ENCODE peak calls at places on chromosomes 16 and 17, in four cellular contexts. One of them, this sample, is unnamed.

GRCh38 chr16:83626204-83626603 is 181.6 kb upstream of the HSBP1 start:
- DNase-seq in NCI-H1092: no peak
- DNase-seq in activated CD8-positive, alpha-beta T cell treated with anti-CD3 and anti-CD28 coated beads, Interleukin-2, amount 10 ng/mL, durations not matched to agents 7 days and 5 days: no peak
- DNase-seq in right cardiac atrium: no peak
- DNase-seq in this sample: no peak

GRCh38 chr16:79599256-79599836 is 1.2 kb downstream of the MAF start:
- DNase-seq in NCI-H1092: peak; percentile 63
- DNase-seq in activated CD8-positive, alpha-beta T cell treated with anti-CD3 and anti-CD28 coated beads, Interleukin-2, amount 10 ng/mL, durations not matched to agents 7 days and 5 days: no peak
- DNase-seq in right cardiac atrium: peak; percentile 33
- DNase-seq in this sample: no peak

GRCh38 chr17:80119839-80120238 is 18.5 kb downstream of the GAA start:
- DNase-seq in NCI-H1092: no peak
- DNase-seq in activated CD8-positive, alpha-beta T cell treated with anti-CD3 and anti-CD28 coated beads, Interleukin-2, amount 10 ng/mL, durations not matched to agents 7 days and 5 days: no peak
- DNase-seq in right cardiac atrium: no peak
- DNase-seq in this sample: no peak

GRCh38 chr17:2177235-2177811 is 122.4 kb downstream of the HIC1 start:
- DNase-seq in NCI-H1092: no peak
- DNase-seq in activated CD8-positive, alpha-beta T cell treated with anti-CD3 and anti-CD28 coated beads, Interleukin-2, amount 10 ng/mL, durations not matched to agents 7 days and 5 days: no peak
- DNase-seq in right cardiac atrium: no peak
- DNase-seq in this sample: no peak

GRCh38 chr17:37429442-37429841 is 22.8 kb downstream of the TADA2A start:
- DNase-seq in NCI-H1092: no peak
- DNase-seq in activated CD8-positive, alpha-beta T cell treated with anti-CD3 and anti-CD28 coated beads, Interleukin-2, amount 10 ng/mL, durations not matched to agents 7 days and 5 days: no peak
- DNase-seq in right cardiac atrium: no peak
- DNase-seq in this sample: no peak

GRCh38 chr17:80499536-80499935 is 23.1 kb upstream of the NPTX1 start:
- DNase-seq in NCI-H1092: no peak
- DNase-seq in activated CD8-positive, alpha-beta T cell treated with anti-CD3 and anti-CD28 coated beads, Interleukin-2, amount 10 ng/mL, durations not matched to agents 7 days and 5 days: no peak
- DNase-seq in right cardiac atrium: no peak
- DNase-seq in this sample: no peak

GRCh38 chr17:41553987-41554680 is 17.7 kb downstream of the KRT9 start:
- DNase-seq in NCI-H1092: no peak
- DNase-seq in activated CD8-positive, alpha-beta T cell treated with anti-CD3 and anti-CD28 coated beads, Interleukin-2, amount 10 ng/mL, durations not matched to agents 7 days and 5 days: no peak
- DNase-seq in right cardiac atrium: no peak
- DNase-seq in this sample: no peak

GRCh38 chr17:21239680-21240374 is 13.4 kb downstream of the NATD1 start:
- DNase-seq in NCI-H1092: no peak
- DNase-seq in activated CD8-positive, alpha-beta T cell treated with anti-CD3 and anti-CD28 coated beads, Interleukin-2, amount 10 ng/mL, durations not matched to agents 7 days and 5 days: no peak
- DNase-seq in right cardiac atrium: no peak
- DNase-seq in this sample: peak; percentile 21

GRCh38 chr16:23694707-23695373 is 16.2 kb downstream of the PLK1 start:
- DNase-seq in NCI-H1092: no peak
- DNase-seq in activated CD8-positive, alpha-beta T cell treated with anti-CD3 and anti-CD28 coated beads, Interleukin-2, amount 10 ng/mL, durations not matched to agents 7 days and 5 days: no peak
- DNase-seq in right cardiac atrium: no peak
- DNase-seq in this sample: no peak

GRCh38 chr17:59754547-59754946 is 47.1 kb downstream of the VMP1 start:
- DNase-seq in NCI-H1092: no peak
- DNase-seq in activated CD8-positive, alpha-beta T cell treated with anti-CD3 and anti-CD28 coated beads, Interleukin-2, amount 10 ng/mL, durations not matched to agents 7 days and 5 days: no peak
- DNase-seq in right cardiac atrium: no peak
- DNase-seq in this sample: no peak

GRCh38 chr17:17822189-17822978 is 14.4 kb downstream of the SREBF1 start:
- DNase-seq in NCI-H1092: no peak
- DNase-seq in activated CD8-positive, alpha-beta T cell treated with anti-CD3 and anti-CD28 coated beads, Interleukin-2, amount 10 ng/mL, durations not matched to agents 7 days and 5 days: no peak
- DNase-seq in right cardiac atrium: peak; percentile 90
- DNase-seq in this sample: no peak

GRCh38 chr17:34703533-34703932 is 124.2 kb downstream of the TMEM132E start:
- DNase-seq in NCI-H1092: no peak
- DNase-seq in activated CD8-positive, alpha-beta T cell treated with anti-CD3 and anti-CD28 coated beads, Interleukin-2, amount 10 ng/mL, durations not matched to agents 7 days and 5 days: peak; percentile 56
- DNase-seq in right cardiac atrium: no peak
- DNase-seq in this sample: peak; percentile 54

GRCh38 chr17:29570521-29570920 is 2.0 kb downstream of the TP53I13 start:
- DNase-seq in NCI-H1092: no peak
- DNase-seq in activated CD8-positive, alpha-beta T cell treated with anti-CD3 and anti-CD28 coated beads, Interleukin-2, amount 10 ng/mL, durations not matched to agents 7 days and 5 days: no peak
- DNase-seq in right cardiac atrium: peak; percentile 7
- DNase-seq in this sample: no peak

GRCh38 chr16:19520861-19521331 is 1.0 kb downstream of the GDE1 start:
- DNase-seq in NCI-H1092: no peak
- DNase-seq in activated CD8-positive, alpha-beta T cell treated with anti-CD3 and anti-CD28 coated beads, Interleukin-2, amount 10 ng/mL, durations not matched to agents 7 days and 5 days: no peak
- DNase-seq in right cardiac atrium: no peak
- DNase-seq in this sample: peak; percentile 7

GRCh38 chr16:58331024-58331707 is 36.3 kb upstream of the PRSS54 start:
- DNase-seq in NCI-H1092: no peak
- DNase-seq in activated CD8-positive, alpha-beta T cell treated with anti-CD3 and anti-CD28 coated beads, Interleukin-2, amount 10 ng/mL, durations not matched to agents 7 days and 5 days: no peak
- DNase-seq in right cardiac atrium: no peak
- DNase-seq in this sample: peak; percentile 9

GRCh38 chr16:212999-213398 is 16.2 kb downstream of the LUC7L start:
- DNase-seq in NCI-H1092: no peak
- DNase-seq in activated CD8-positive, alpha-beta T cell treated with anti-CD3 and anti-CD28 coated beads, Interleukin-2, amount 10 ng/mL, durations not matched to agents 7 days and 5 days: no peak
- DNase-seq in right cardiac atrium: no peak
- DNase-seq in this sample: no peak

GRCh38 chr16:49437344-49437743 is 63.7 kb downstream of the C16orf78 start:
- DNase-seq in NCI-H1092: no peak
- DNase-seq in activated CD8-positive, alpha-beta T cell treated with anti-CD3 and anti-CD28 coated beads, Interleukin-2, amount 10 ng/mL, durations not matched to agents 7 days and 5 days: no peak
- DNase-seq in right cardiac atrium: no peak
- DNase-seq in this sample: no peak

GRCh38 chr17:78532922-78533640 is 44.1 kb downstream of the DNAH17 start:
- DNase-seq in NCI-H1092: no peak
- DNase-seq in activated CD8-positive, alpha-beta T cell treated with anti-CD3 and anti-CD28 coated beads, Interleukin-2, amount 10 ng/mL, durations not matched to agents 7 days and 5 days: no peak
- DNase-seq in right cardiac atrium: no peak
- DNase-seq in this sample: no peak

GRCh38 chr17:44473367-44473766 is 29.8 kb downstream of the GPATCH8 start:
- DNase-seq in NCI-H1092: no peak
- DNase-seq in activated CD8-positive, alpha-beta T cell treated with anti-CD3 and anti-CD28 coated beads, Interleukin-2, amount 10 ng/mL, durations not matched to agents 7 days and 5 days: no peak
- DNase-seq in right cardiac atrium: no peak
- DNase-seq in this sample: no peak

GRCh38 chr17:42773290-42774035 is at the start of gene VPS25:
- DNase-seq in NCI-H1092: peak; percentile 81
- DNase-seq in activated CD8-positive, alpha-beta T cell treated with anti-CD3 and anti-CD28 coated beads, Interleukin-2, amount 10 ng/mL, durations not matched to agents 7 days and 5 days: peak; percentile 82
- DNase-seq in right cardiac atrium: peak; percentile 78
- DNase-seq in this sample: peak; percentile 74

This sample was measured in Kasumi-1.